ENCODE peak calls at places on chromosomes 6 and 20, in ten cellular contexts. One of them, this sample, is unnamed.

GRCh38 chr6:170313716-170314295 is 7.2 kb downstream of the FAM120B start:
- DNase-seq in hepatic stellate cell: no peak
- DNase-seq in H7: peak; percentile 64
- DNase-seq in GM10248: no peak
- DNase-seq in nephron progenitor cell: no peak
- DNase-seq in activated CD4-positive, alpha-beta T cell treated with anti-CD3 and anti-CD28 coated beads, Interleukin-2, amount 50 U/mL, for 24 hours: no peak
- DNase-seq in central memory CD8-positive, alpha-beta T cell: no peak
- DNase-seq in uterus: no peak
- DNase-seq in ureter: no peak
- DNase-seq in stimulated activated CD4-positive, alpha-beta T cell treated with anti-CD3 and anti-CD28 coated beads, Interleukin-1b, Interleukin-23, amount 100 ng/mL, for 24 hours: no peak
- DNase-seq in this sample: no peak

GRCh38 chr20:22682381-22682780 is 98.0 kb upstream of the FOXA2 start:
- DNase-seq in central memory CD8-positive, alpha-beta T cell: no peak
- DNase-seq in nephron progenitor cell: no peak
- DNase-seq in GM10248: no peak
- DNase-seq in stimulated activated CD4-positive, alpha-beta T cell treated with anti-CD3 and anti-CD28 coated beads, Interleukin-1b, Interleukin-23, amount 100 ng/mL, for 24 hours: no peak
- DNase-seq in activated CD4-positive, alpha-beta T cell treated with anti-CD3 and anti-CD28 coated beads, Interleukin-2, amount 50 U/mL, for 24 hours: no peak
- DNase-seq in ureter: no peak
- DNase-seq in H7: no peak
- DNase-seq in hepatic stellate cell: no peak
- DNase-seq in uterus: no peak
- DNase-seq in this sample: no peak

GRCh38 chr6:139960676-139961075 is 586.2 kb upstream of the CITED2 start:
- DNase-seq in central memory CD8-positive, alpha-beta T cell: no peak
- DNase-seq in uterus: no peak
- DNase-seq in nephron progenitor cell: no peak
- DNase-seq in activated CD4-positive, alpha-beta T cell treated with anti-CD3 and anti-CD28 coated beads, Interleukin-2, amount 50 U/mL, for 24 hours: no peak
- DNase-seq in hepatic stellate cell: no peak
- DNase-seq in ureter: no peak
- DNase-seq in H7: no peak
- DNase-seq in stimulated activated CD4-positive, alpha-beta T cell treated with anti-CD3 and anti-CD28 coated beads, Interleukin-1b, Interleukin-23, amount 100 ng/mL, for 24 hours: no peak
- DNase-seq in GM10248: no peak
- DNase-seq in this sample: no peak

GRCh38 chr6:79718509-79719247 is 87.5 kb downstream of the SH3BGRL2 start:
- DNase-seq in activated CD4-positive, alpha-beta T cell treated with anti-CD3 and anti-CD28 coated beads, Interleukin-2, amount 50 U/mL, for 24 hours: no peak
- DNase-seq in central memory CD8-positive, alpha-beta T cell: no peak
- DNase-seq in stimulated activated CD4-positive, alpha-beta T cell treated with anti-CD3 and anti-CD28 coated beads, Interleukin-1b, Interleukin-23, amount 100 ng/mL, for 24 hours: no peak
- DNase-seq in GM10248: no peak
- DNase-seq in hepatic stellate cell: no peak
- DNase-seq in ureter: no peak
- DNase-seq in H7: no peak
- DNase-seq in nephron progenitor cell: no peak
- DNase-seq in uterus: no peak
- DNase-seq in this sample: no peak

GRCh38 chr6:7051780-7052440 is 55.9 kb upstream of the RREB1 start:
- DNase-seq in nephron progenitor cell: peak; percentile 69
- DNase-seq in stimulated activated CD4-positive, alpha-beta T cell treated with anti-CD3 and anti-CD28 coated beads, Interleukin-1b, Interleukin-23, amount 100 ng/mL, for 24 hours: no peak
- DNase-seq in H7: peak; percentile 91
- DNase-seq in hepatic stellate cell: peak; percentile 49
- DNase-seq in central memory CD8-positive, alpha-beta T cell: no peak
- DNase-seq in ureter: peak; percentile 63
- DNase-seq in uterus: peak; percentile 29
- DNase-seq in GM10248: peak; percentile 74
- DNase-seq in activated CD4-positive, alpha-beta T cell treated with anti-CD3 and anti-CD28 coated beads, Interleukin-2, amount 50 U/mL, for 24 hours: peak; percentile 16
- DNase-seq in this sample: no peak

GRCh38 chr6:127267742-127268588 is 1.3 kb downstream of the RNF146 start:
- DNase-seq in GM10248: no peak
- DNase-seq in stimulated activated CD4-positive, alpha-beta T cell treated with anti-CD3 and anti-CD28 coated beads, Interleukin-1b, Interleukin-23, amount 100 ng/mL, for 24 hours: no peak
- DNase-seq in nephron progenitor cell: no peak
- DNase-seq in hepatic stellate cell: peak; percentile 9
- DNase-seq in central memory CD8-positive, alpha-beta T cell: no peak
- DNase-seq in activated CD4-positive, alpha-beta T cell treated with anti-CD3 and anti-CD28 coated beads, Interleukin-2, amount 50 U/mL, for 24 hours: no peak
- DNase-seq in uterus: no peak
- DNase-seq in H7: no peak
- DNase-seq in ureter: no peak
- DNase-seq in this sample: no peak

GRCh38 chr6:79040083-79040482 is 38.0 kb downstream of the PHIP start:
- DNase-seq in GM10248: peak; percentile 18
- DNase-seq in central memory CD8-positive, alpha-beta T cell: no peak
- DNase-seq in stimulated activated CD4-positive, alpha-beta T cell treated with anti-CD3 and anti-CD28 coated beads, Interleukin-1b, Interleukin-23, amount 100 ng/mL, for 24 hours: no peak
- DNase-seq in activated CD4-positive, alpha-beta T cell treated with anti-CD3 and anti-CD28 coated beads, Interleukin-2, amount 50 U/mL, for 24 hours: no peak
- DNase-seq in nephron progenitor cell: no peak
- DNase-seq in ureter: no peak
- DNase-seq in hepatic stellate cell: no peak
- DNase-seq in uterus: no peak
- DNase-seq in H7: no peak
- DNase-seq in this sample: peak; percentile 3

GRCh38 chr20:56289652-56290051 is 41.1 kb downstream of the MC3R start:
- DNase-seq in H7: no peak
- DNase-seq in activated CD4-positive, alpha-beta T cell treated with anti-CD3 and anti-CD28 coated beads, Interleukin-2, amount 50 U/mL, for 24 hours: no peak
- DNase-seq in nephron progenitor cell: no peak
- DNase-seq in hepatic stellate cell: no peak
- DNase-seq in central memory CD8-positive, alpha-beta T cell: no peak
- DNase-seq in ureter: no peak
- DNase-seq in uterus: no peak
- DNase-seq in GM10248: no peak
- DNase-seq in stimulated activated CD4-positive, alpha-beta T cell treated with anti-CD3 and anti-CD28 coated beads, Interleukin-1b, Interleukin-23, amount 100 ng/mL, for 24 hours: no peak
- DNase-seq in this sample: no peak

GRCh38 chr6:140809694-140810101 is 1323.0 kb upstream of the GJE1 start:
- DNase-seq in H7: no peak
- DNase-seq in hepatic stellate cell: no peak
- DNase-seq in activated CD4-positive, alpha-beta T cell treated with anti-CD3 and anti-CD28 coated beads, Interleukin-2, amount 50 U/mL, for 24 hours: no peak
- DNase-seq in uterus: no peak
- DNase-seq in nephron progenitor cell: no peak
- DNase-seq in GM10248: peak; percentile 11
- DNase-seq in stimulated activated CD4-positive, alpha-beta T cell treated with anti-CD3 and anti-CD28 coated beads, Interleukin-1b, Interleukin-23, amount 100 ng/mL, for 24 hours: no peak
- DNase-seq in ureter: no peak
- DNase-seq in central memory CD8-positive, alpha-beta T cell: no peak
- DNase-seq in this sample: no peak

GRCh38 chr6:24910850-24911712 is 24.7 kb downstream of the RIPOR2 start:
- DNase-seq in ureter: peak; percentile 60
- DNase-seq in nephron progenitor cell: peak; percentile 83
- DNase-seq in stimulated activated CD4-positive, alpha-beta T cell treated with anti-CD3 and anti-CD28 coated beads, Interleukin-1b, Interleukin-23, amount 100 ng/mL, for 24 hours: no peak
- DNase-seq in GM10248: peak; percentile 48
- DNase-seq in H7: peak; percentile 91
- DNase-seq in activated CD4-positive, alpha-beta T cell treated with anti-CD3 and anti-CD28 coated beads, Interleukin-2, amount 50 U/mL, for 24 hours: no peak
- DNase-seq in hepatic stellate cell: peak; percentile 34
- DNase-seq in uterus: peak; percentile 79
- DNase-seq in central memory CD8-positive, alpha-beta T cell: peak; percentile 27
- DNase-seq in this sample: no peak

GRCh38 chr6:116535109-116535508 is 10.4 kb downstream of the TRAPPC3L start:
- DNase-seq in uterus: no peak
- DNase-seq in ureter: no peak
- DNase-seq in hepatic stellate cell: no peak
- DNase-seq in GM10248: no peak
- DNase-seq in nephron progenitor cell: no peak
- DNase-seq in H7: no peak
- DNase-seq in activated CD4-positive, alpha-beta T cell treated with anti-CD3 and anti-CD28 coated beads, Interleukin-2, amount 50 U/mL, for 24 hours: no peak
- DNase-seq in stimulated activated CD4-positive, alpha-beta T cell treated with anti-CD3 and anti-CD28 coated beads, Interleukin-1b, Interleukin-23, amount 100 ng/mL, for 24 hours: no peak
- DNase-seq in central memory CD8-positive, alpha-beta T cell: no peak
- DNase-seq in this sample: no peak

GRCh38 chr20:20547221-20547875 is 165.1 kb downstream of the RALGAPA2 start:
- DNase-seq in uterus: no peak
- DNase-seq in activated CD4-positive, alpha-beta T cell treated with anti-CD3 and anti-CD28 coated beads, Interleukin-2, amount 50 U/mL, for 24 hours: no peak
- DNase-seq in stimulated activated CD4-positive, alpha-beta T cell treated with anti-CD3 and anti-CD28 coated beads, Interleukin-1b, Interleukin-23, amount 100 ng/mL, for 24 hours: no peak
- DNase-seq in nephron progenitor cell: no peak
- DNase-seq in central memory CD8-positive, alpha-beta T cell: no peak
- DNase-seq in GM10248: no peak
- DNase-seq in hepatic stellate cell: no peak
- DNase-seq in H7: no peak
- DNase-seq in ureter: no peak
- DNase-seq in this sample: no peak

GRCh38 chr6:106138151-106138550 is 52.0 kb downstream of the PRDM1 start:
- DNase-seq in nephron progenitor cell: no peak
- DNase-seq in H7: no peak
- DNase-seq in uterus: no peak
- DNase-seq in ureter: no peak
- DNase-seq in activated CD4-positive, alpha-beta T cell treated with anti-CD3 and anti-CD28 coated beads, Interleukin-2, amount 50 U/mL, for 24 hours: no peak
- DNase-seq in hepatic stellate cell: no peak
- DNase-seq in central memory CD8-positive, alpha-beta T cell: no peak
- DNase-seq in stimulated activated CD4-positive, alpha-beta T cell treated with anti-CD3 and anti-CD28 coated beads, Interleukin-1b, Interleukin-23, amount 100 ng/mL, for 24 hours: no peak
- DNase-seq in GM10248: no peak
- DNase-seq in this sample: no peak

GRCh38 chr20:34689486-34689885 is 12.6 kb upstream of the PIGU start:
- DNase-seq in hepatic stellate cell: no peak
- DNase-seq in ureter: no peak
- DNase-seq in nephron progenitor cell: no peak
- DNase-seq in H7: no peak
- DNase-seq in stimulated activated CD4-positive, alpha-beta T cell treated with anti-CD3 and anti-CD28 coated beads, Interleukin-1b, Interleukin-23, amount 100 ng/mL, for 24 hours: no peak
- DNase-seq in central memory CD8-positive, alpha-beta T cell: no peak
- DNase-seq in uterus: no peak
- DNase-seq in activated CD4-positive, alpha-beta T cell treated with anti-CD3 and anti-CD28 coated beads, Interleukin-2, amount 50 U/mL, for 24 hours: no peak
- DNase-seq in GM10248: no peak
- DNase-seq in this sample: no peak

GRCh38 chr6:37531026-37531425 is 31.3 kb upstream of the CCDC167 start:
- DNase-seq in uterus: no peak
- DNase-seq in ureter: no peak
- DNase-seq in GM10248: no peak
- DNase-seq in stimulated activated CD4-positive, alpha-beta T cell treated with anti-CD3 and anti-CD28 coated beads, Interleukin-1b, Interleukin-23, amount 100 ng/mL, for 24 hours: no peak
- DNase-seq in nephron progenitor cell: no peak
- DNase-seq in hepatic stellate cell: peak; percentile 65
- DNase-seq in activated CD4-positive, alpha-beta T cell treated with anti-CD3 and anti-CD28 coated beads, Interleukin-2, amount 50 U/mL, for 24 hours: no peak
- DNase-seq in H7: no peak
- DNase-seq in central memory CD8-positive, alpha-beta T cell: no peak
- DNase-seq in this sample: no peak

GRCh38 chr6:87710090-87710489 is 8.1 kb upstream of the AKIRIN2 start:
- DNase-seq in H7: no peak
- DNase-seq in GM10248: no peak
- DNase-seq in ureter: no peak
- DNase-seq in stimulated activated CD4-positive, alpha-beta T cell treated with anti-CD3 and anti-CD28 coated beads, Interleukin-1b, Interleukin-23, amount 100 ng/mL, for 24 hours: no peak
- DNase-seq in activated CD4-positive, alpha-beta T cell treated with anti-CD3 and anti-CD28 coated beads, Interleukin-2, amount 50 U/mL, for 24 hours: no peak
- DNase-seq in nephron progenitor cell: no peak
- DNase-seq in hepatic stellate cell: no peak
- DNase-seq in uterus: no peak
- DNase-seq in central memory CD8-positive, alpha-beta T cell: no peak
- DNase-seq in this sample: no peak

GRCh38 chr6:153424719-153425400 is 293.8 kb upstream of the RGS17 start:
- DNase-seq in H7: no peak
- DNase-seq in stimulated activated CD4-positive, alpha-beta T cell treated with anti-CD3 and anti-CD28 coated beads, Interleukin-1b, Interleukin-23, amount 100 ng/mL, for 24 hours: no peak
- DNase-seq in GM10248: no peak
- DNase-seq in central memory CD8-positive, alpha-beta T cell: no peak
- DNase-seq in hepatic stellate cell: no peak
- DNase-seq in ureter: no peak
- DNase-seq in uterus: no peak
- DNase-seq in nephron progenitor cell: no peak
- DNase-seq in activated CD4-positive, alpha-beta T cell treated with anti-CD3 and anti-CD28 coated beads, Interleukin-2, amount 50 U/mL, for 24 hours: no peak
- DNase-seq in this sample: peak; percentile 71

This sample was measured in kidney glomerular epithelial cell.